ENCODE peak calls at places on chromosome 7, in four cellular contexts. Q is GM12878, X is K562, M is HepG2. C is an unnamed sample.

GRCh38 chr7:30027065-30027456 is 559 bp upstream of the FKBP14 start:
- DNase-seq in Q (peak; percentile 51), X (no peak), M (peak; percentile 38), C (peak; percentile 8)

GRCh38 chr7:78751253-78751652 is 702.2 kb downstream of the MAGI2 start:
- DNase-seq in Q (no peak), X (no peak), M (no peak), C (no peak)

GRCh38 chr7:22665816-22666375 is 61.1 kb upstream of the IL6 start:
- DNase-seq in Q (no peak), X (no peak), M (no peak), C (no peak)

GRCh38 chr7:38908759-38909335 is at the start of gene VPS41:
- DNase-seq in Q (peak; percentile 51), X (peak; percentile 76), M (peak; percentile 76), C (peak; percentile 80)

GRCh38 chr7:30618961-30619360 is 24.3 kb downstream of the GARS1 start:
- DNase-seq in Q (no peak), X (no peak), M (no peak), C (no peak)

GRCh38 chr7:92489634-92490033 is 11.9 kb upstream of the ERVW-1 start:
- DNase-seq in Q (no peak), X (no peak), M (no peak), C (no peak)

GRCh38 chr7:105015631-105015965 is 1.6 kb downstream of the KMT2E start:
- DNase-seq in Q (no peak), X (peak; percentile 50), M (no peak), C (no peak)

GRCh38 chr7:140176271-140176701 is 497 bp downstream of the KDM7A start:
- DNase-seq in Q (no peak), X (peak; percentile 68), M (no peak), C (no peak)

GRCh38 chr7:47549397-47549796 is 32.5 kb downstream of the TNS3 start:
- DNase-seq in Q (no peak), X (no peak), M (no peak), C (no peak)

GRCh38 chr7:155788616-155789000 is 23.7 kb downstream of the SHH start:
- DNase-seq in Q (no peak), X (no peak), M (no peak), C (no peak)

GRCh38 chr7:45088821-45089313 is at the start of gene NACAD:
- DNase-seq in Q (no peak), X (peak; percentile 83), M (no peak), C (peak; percentile 58)

GRCh38 chr7:19215421-19215820 is 70.2 kb upstream of the FERD3L start:
- DNase-seq in Q (no peak), X (no peak), M (no peak), C (no peak)

GRCh38 chr7:114853189-114853588 is 68.7 kb upstream of the MDFIC start:
- DNase-seq in Q (no peak), X (no peak), M (no peak), C (no peak)

GRCh38 chr7:114857605-114858004 is 64.3 kb upstream of the MDFIC start:
- DNase-seq in Q (no peak), X (no peak), M (no peak), C (no peak)

GRCh38 chr7:114859477-114859876 is 62.4 kb upstream of the MDFIC start:
- DNase-seq in Q (no peak), X (no peak), M (no peak), C (no peak)

GRCh38 chr7:114854369-114854768 is 67.5 kb upstream of the MDFIC start:
- DNase-seq in Q (no peak), X (no peak), M (no peak), C (no peak)

DNA sequence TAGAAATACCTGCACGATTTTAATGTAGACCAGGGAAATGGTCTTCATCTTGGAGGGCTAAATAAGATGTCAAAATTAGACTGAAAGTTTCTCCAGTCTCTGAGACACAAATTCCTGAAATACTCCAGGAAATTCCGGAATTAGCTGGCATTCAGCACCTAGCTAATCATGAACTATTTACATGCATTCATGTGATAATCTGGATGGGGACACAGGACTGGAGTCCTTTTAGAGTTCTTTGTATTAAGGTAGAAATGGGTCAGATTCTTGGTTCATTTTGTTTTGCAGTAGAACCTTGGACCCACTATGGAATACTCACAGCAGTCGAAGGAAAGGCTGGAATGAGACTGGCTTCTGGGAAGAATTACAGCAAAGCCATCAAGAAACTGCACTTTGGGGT is 65.3 kb upstream of the MDFIC start:
- DNase-seq in Q (no peak), X (no peak), M (no peak), C (no peak)
- TF ChIP-seq FOXK2 in Q (no peak), X (no peak), M (no peak), C (no peak)

GRCh38 chr7:95209778-95210177 is 114.6 kb downstream of the PON1 start:
- DNase-seq in Q (no peak), X (no peak), M (no peak), C (no peak)

GRCh38 chr7:95213148-95213547 is 111.2 kb downstream of the PON1 start:
- DNase-seq in Q (no peak), X (no peak), M (no peak), C (no peak)

GRCh38 chr7:95209276-95209675 is 115.1 kb downstream of the PON1 start:
- DNase-seq in Q (no peak), X (no peak), M (no peak), C (no peak)

GRCh38 chr7:95213809-95214492 is 110.4 kb downstream of the PON1 start:
- DNase-seq in Q (no peak), X (no peak), M (no peak), C (no peak)
- TF ChIP-seq FOXK2 in Q (no peak), X (no peak), M (no peak), C (no peak)

GRCh38 chr7:116776046-116776445 is 86.3 kb upstream of the CAPZA2 start:
- DNase-seq in Q (no peak), X (no peak), M (no peak), C (no peak)

GRCh38 chr7:116779921-116780320 is 82.5 kb upstream of the CAPZA2 start:
- DNase-seq in Q (no peak), X (no peak), M (no peak), C (no peak)

GRCh38 chr7:116779222-116779621 is 83.2 kb upstream of the CAPZA2 start:
- DNase-seq in Q (no peak), X (no peak), M (no peak), C (no peak)

GRCh38 chr7:116777613-116778380 is 84.6 kb upstream of the CAPZA2 start:
- DNase-seq in Q (no peak), X (no peak), M (no peak), C (no peak)

GRCh38 chr7:116776610-116777289 is 85.6 kb upstream of the CAPZA2 start:
- DNase-seq in Q (peak; percentile 13), X (no peak), M (no peak), C (no peak)
- TF ChIP-seq FOXK2 in Q (no peak), X (no peak), M (no peak), C (no peak)

DNA sequence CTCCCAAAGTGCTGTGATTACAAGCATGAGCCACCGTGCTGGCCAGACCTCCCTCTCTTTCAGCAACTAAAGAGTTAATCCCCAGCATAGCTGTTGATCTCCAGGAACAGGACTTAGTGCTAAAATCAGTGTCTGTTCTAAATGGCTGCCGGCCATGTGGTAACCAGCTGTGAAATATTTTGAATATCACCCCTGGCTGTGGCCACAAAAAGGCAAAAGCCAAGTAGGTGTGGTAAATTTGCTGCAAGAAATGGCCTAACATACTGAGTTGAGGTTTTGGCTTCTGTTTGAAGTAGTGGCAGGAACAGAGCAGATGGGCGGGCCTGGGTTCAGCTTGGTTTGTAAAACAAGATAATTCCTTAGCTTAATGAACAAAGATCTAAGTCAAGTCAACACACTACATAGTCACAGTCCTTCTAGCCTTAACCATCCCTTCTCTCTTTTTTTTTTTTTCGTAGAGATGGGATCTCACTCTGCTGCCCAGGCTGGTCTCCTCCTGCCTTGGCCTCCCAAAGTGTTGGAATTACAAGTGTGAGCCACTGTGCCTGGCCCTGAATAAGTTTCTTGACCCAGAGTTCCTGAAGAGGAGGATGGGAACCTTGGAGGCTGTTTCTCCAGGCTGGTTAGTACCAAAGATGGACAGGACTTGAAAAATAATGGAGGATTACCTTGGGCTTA is 22.7 kb upstream of the AGFG2 start:
- DNase-seq in Q (peak; percentile 66), X (peak; percentile 38), M (peak; percentile 18), C (no peak)
- TF ChIP-seq FOXK2 in Q (no peak), X (no peak), M (no peak), C (no peak)

GRCh38 chr7:67564978-67565377 is 568.3 kb downstream of the TYW1 start:
- DNase-seq in Q (no peak), X (no peak), M (no peak), C (no peak)

DNA sequence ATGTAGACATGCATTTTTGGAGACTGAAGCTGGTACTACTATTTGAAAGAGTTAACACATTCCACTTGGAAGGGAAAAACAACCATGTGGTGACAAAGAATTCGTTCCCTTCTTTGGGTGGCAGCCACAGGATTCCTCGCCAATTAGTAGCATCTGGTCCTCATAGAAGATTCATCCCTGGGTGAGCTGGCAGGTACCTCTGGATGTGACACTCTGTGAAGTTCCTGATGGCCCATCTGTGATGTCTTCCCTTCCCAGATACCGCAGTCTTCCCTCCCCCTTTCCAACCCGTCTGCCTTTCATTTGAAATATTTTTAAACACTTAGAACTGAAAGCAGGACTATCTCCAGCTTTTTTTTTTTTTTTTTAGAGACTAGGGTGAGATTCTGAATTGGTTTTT is 569.5 kb downstream of the TYW1 start:
- DNase-seq in Q (no peak), X (no peak), M (no peak), C (no peak)
- TF ChIP-seq FOXK2 in Q (no peak), X (no peak), M (no peak), C (no peak)

C was measured in HEK293T.